ENCODE peak calls at places on chromosomes 13 and 19, in seven cellular contexts. L is IMR-90, N is fibroblast of mammary gland, S is kidney epithelial cell, K is colonic mucosa, F is uterus, C is tibial nerve. U is an unnamed sample.

GRCh38 chr19:39553082-39553652 is 13.2 kb upstream of the EID2 start:
- DNase-seq in F (no peak), N (no peak), L (no peak), C (no peak), S (no peak), K (no peak), U (no peak)

GRCh38 chr13:80341771-80342271 is 895 bp upstream of the SPRY2 start:
- DNase-seq in C (no peak), F (peak), N (peak), L (peak), K (peak), S (no peak), U (peak)

GRCh38 chr19:45016388-45017314 is 15.4 kb downstream of the RELB start:
- DNase-seq in K (peak), C (peak), N (peak), F (peak), S (no peak), L (peak), U (peak)

GRCh38 chr19:48271531-48272151 is 1.8 kb downstream of the ZNF114 start:
- DNase-seq in K (peak), N (peak), S (no peak), L (peak), F (peak), C (no peak), U (peak)

GRCh38 chr13:41621716-41622508 is 164.6 kb downstream of the RGCC start:
- DNase-seq in C (no peak), K (no peak), S (no peak), L (peak), N (peak), F (no peak), U (peak)

GRCh38 chr13:29861694-29862110 is 11.3 kb upstream of the UBL3 start:
- DNase-seq in C (no peak), S (peak), N (peak), L (peak), K (no peak), F (no peak), U (peak)

GRCh38 chr13:63107163-63107935 is 1691.7 kb upstream of the PCDH20 start:
- DNase-seq in N (peak), F (no peak), K (no peak), L (peak), S (peak), C (no peak), U (peak)

GRCh38 chr13:71864981-71865857 is 1.8 kb downstream of the DACH1 start:
- DNase-seq in L (no peak), C (no peak), F (peak), N (no peak), K (peak), S (no peak), U (no peak)

GRCh38 chr19:708154-709141 is at the start of gene PALM:
- DNase-seq in F (peak), S (no peak), C (no peak), N (no peak), L (no peak), K (no peak), U (no peak)

GRCh38 chr13:107144432-107144831 is 576.5 kb upstream of the ARGLU1 start:
- DNase-seq in S (no peak), C (no peak), K (no peak), N (peak), L (peak), F (no peak), U (no peak)
- TF ChIP-seq CTCF in S (peak), C (no peak), K (no peak), N (no peak), L (peak), F (no peak), U (no peak)

GRCh38 chr13:50309872-50310594 is 294.8 kb downstream of the KCNRG start:
- DNase-seq in K (no peak), N (no peak), L (no peak), F (no peak), S (no peak), C (no peak), U (peak)
- H3K4me3 ChIP-seq in K (no peak), N (no peak), L (no peak), F (no peak), S (no peak), C (no peak), U (no peak)

DNA sequence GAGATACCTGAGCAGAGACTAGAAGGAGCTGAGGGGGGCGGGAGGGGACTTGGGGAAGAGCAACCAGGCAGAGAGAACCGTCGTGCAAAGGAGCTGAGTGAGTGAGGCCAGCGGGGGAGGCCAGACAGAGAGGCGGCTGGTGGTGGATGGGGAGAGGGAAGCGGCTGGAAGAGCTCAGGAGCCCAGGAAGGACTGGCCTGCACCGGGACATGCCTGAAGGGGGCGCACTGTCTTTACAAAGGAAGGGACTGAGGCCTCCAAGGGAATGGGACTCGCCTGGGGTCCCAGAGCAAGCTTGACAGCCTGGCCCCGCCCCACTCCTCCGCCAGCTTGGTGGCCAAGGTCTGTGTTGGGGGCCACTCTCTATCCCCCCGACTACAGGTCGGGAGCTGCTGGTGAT is 14.9 kb downstream of the ONECUT3 start:
- DNase-seq in K (no peak), C (no peak), S (no peak), N (peak), F (no peak), L (no peak), U (no peak)
- TF ChIP-seq CTCF in K (no peak), C (no peak), S (peak), N (no peak), F (no peak), L (peak), U (peak)

GRCh38 chr19:50568321-50569022 is at the start of gene LRRC4B:
- DNase-seq in L (no peak), S (no peak), K (no peak), N (no peak), C (no peak), F (no peak), U (no peak)

GRCh38 chr19:50565984-50566903 is 2.0 kb downstream of the LRRC4B start:
- DNase-seq in S (no peak), K (no peak), N (no peak), C (no peak), F (no peak), L (no peak), U (no peak)

GRCh38 chr19:50569023-50569697 is 925 bp upstream of the LRRC4B start:
- DNase-seq in L (no peak), C (no peak), N (no peak), K (no peak), S (no peak), F (no peak), U (no peak)

GRCh38 chr19:50567052-50567841 is 988 bp downstream of the LRRC4B start:
- DNase-seq in S (no peak), N (no peak), L (no peak), F (no peak), C (no peak), K (no peak), U (no peak)

DNA sequence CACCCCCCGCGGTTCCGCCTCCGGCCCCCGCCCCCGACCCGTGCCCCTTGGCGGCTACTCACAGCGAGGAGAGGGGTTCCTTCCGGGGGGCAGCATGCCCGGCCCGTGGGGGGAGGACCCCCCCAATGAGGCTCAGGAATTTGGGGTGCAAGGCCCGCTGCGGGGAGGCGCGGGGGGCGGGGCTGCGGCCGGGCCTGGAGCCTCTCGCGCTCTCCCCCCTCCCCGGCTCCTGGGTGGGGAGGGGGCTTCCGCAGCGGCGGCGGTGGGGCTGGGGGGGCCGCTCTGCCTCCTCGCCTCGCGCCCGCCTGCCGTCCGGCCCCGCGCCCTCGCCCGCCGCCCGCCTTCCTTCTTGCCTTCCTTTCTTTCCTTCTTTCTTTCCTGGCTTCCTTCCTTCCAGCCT is 353 bp downstream of the LRRC4B start:
- DNase-seq in C (no peak), F (no peak), N (no peak), K (no peak), S (no peak), L (no peak), U (no peak)
- H3K4me3 ChIP-seq in C (peak), F (peak), N (no peak), K (no peak), S (no peak), L (no peak), U (no peak)

DNA sequence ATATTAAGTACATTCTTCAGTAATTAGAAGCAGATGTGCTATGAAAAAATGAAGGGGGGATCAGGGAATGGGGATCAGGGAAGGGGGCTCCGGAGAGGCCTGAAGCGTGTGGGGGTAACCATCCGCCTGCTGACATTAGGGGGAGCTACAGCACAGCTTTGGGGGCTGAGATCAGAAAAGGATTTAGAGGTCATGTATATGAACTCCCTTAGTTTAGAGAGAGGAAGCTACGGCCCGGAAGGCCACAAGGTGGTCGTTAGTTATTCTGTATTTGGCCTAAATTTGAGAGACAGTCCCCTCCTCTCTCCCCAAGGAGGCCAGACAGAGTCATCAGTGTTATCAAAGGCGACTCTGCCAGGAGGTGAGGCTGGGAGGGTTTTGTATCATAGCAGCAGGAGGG is 99.0 kb downstream of the TM9SF2 start:
- DNase-seq in N (no peak), F (no peak), K (no peak), S (no peak), C (no peak), L (no peak), U (no peak)
- TF ChIP-seq CTCF in N (peak), F (no peak), K (no peak), S (no peak), C (no peak), L (no peak), U (no peak)

DNA sequence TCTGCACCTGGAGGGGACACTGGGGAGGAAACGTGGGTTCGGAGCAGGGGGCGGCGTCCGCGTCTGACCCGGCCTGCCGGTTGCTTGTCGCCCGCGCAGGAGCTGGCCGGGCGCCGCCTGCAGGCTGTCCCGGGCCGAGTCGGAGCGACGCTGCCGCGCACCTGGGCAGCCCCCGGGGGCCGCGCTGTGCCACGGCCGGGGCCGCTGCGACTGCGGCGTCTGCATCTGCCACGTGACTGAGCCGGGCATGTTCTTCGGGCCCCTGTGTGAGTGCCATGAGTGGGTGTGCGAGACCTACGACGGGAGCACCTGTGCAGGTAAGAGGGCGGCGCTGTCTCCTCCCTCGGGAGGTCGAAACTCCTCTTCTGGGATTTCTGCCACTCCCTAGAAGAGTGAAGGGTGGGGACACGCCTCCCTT is 1.3 kb downstream of the ITGBL1 start:
- DNase-seq in C (no peak), L (no peak), S (no peak), K (no peak), F (no peak), N (no peak), U (no peak)
- H3K4me3 ChIP-seq in C (peak), L (peak), S (peak), K (peak), F (no peak), N (peak), U (peak)